ENCODE peak calls at places on chromosome 19, in ten cellular contexts. M is anterior cingulate cortex, J is H9, E is NCI-H510A, Z is AG09319, T is NCI-H345, F is GM23248, C is neural crest cell, X is B cell, V is caudate nucleus. P is an unnamed sample.
A peak's percentile ranks its signal among the peaks of the same experiment; 100 is the strongest.

GRCh38 chr19:17243854-17244617 is 1.7 kb downstream of the NR2F6 start:
- DNase-seq in M (no peak), J (peak; percentile 59), E (no peak), Z (no peak), T (no peak), F (peak; percentile 81), C (no peak), X (peak; percentile 48), V (no peak), P (no peak)

GRCh38 chr19:3580156-3580955 is 4.9 kb upstream of the GIPC3 start:
- DNase-seq in M (no peak), J (no peak), E (no peak), Z (peak; percentile 43), T (no peak), F (peak; percentile 97), C (no peak), X (no peak), V (no peak), P (no peak)

GRCh38 chr19:34171539-34171876 is 796 bp upstream of the LSM14A start:
- DNase-seq in M (no peak), J (no peak), E (no peak), Z (no peak), T (no peak), F (peak; percentile 94), C (peak; percentile 3), X (no peak), V (no peak), P (no peak)

GRCh38 chr19:41699231-41699967 is 9.0 kb upstream of the CEACAM5 start:
- DNase-seq in M (no peak), J (peak; percentile 20), E (no peak), Z (no peak), T (no peak), F (no peak), C (no peak), X (no peak), V (no peak), P (no peak)

GRCh38 chr19:3759482-3760254 is 1.8 kb downstream of the APBA3 start:
- DNase-seq in M (no peak), J (no peak), E (no peak), Z (no peak), T (no peak), F (no peak), C (no peak), X (no peak), V (no peak), P (no peak)

GRCh38 chr19:18204394-18205179 is 745 bp upstream of the RAB3A start:
- DNase-seq in M (no peak), J (no peak), E (peak; percentile 78), Z (no peak), T (peak; percentile 85), F (peak; percentile 64), C (peak; percentile 69), X (peak; percentile 76), V (no peak), P (no peak)

GRCh38 chr19:53868091-53868891 is 608 bp downstream of the MYADM start:
- DNase-seq in M (no peak), J (peak; percentile 66), E (no peak), Z (no peak), T (no peak), F (peak; percentile 86), C (no peak), X (peak; percentile 56), V (no peak), P (no peak)

GRCh38 chr19:55197531-55197930 is 11.8 kb downstream of the PTPRH start:
- DNase-seq in M (no peak), J (no peak), E (no peak), Z (no peak), T (no peak), F (peak; percentile 39), C (no peak), X (no peak), V (no peak), P (no peak)

GRCh38 chr19:54572696-54573311 is 786 bp upstream of the LILRA2 start:
- DNase-seq in M (no peak), J (no peak), E (no peak), Z (no peak), T (no peak), F (no peak), C (no peak), X (no peak), V (no peak), P (no peak)

GRCh38 chr19:49442793-49443365 is 1.6 kb upstream of the SLC17A7 start:
- DNase-seq in M (peak; percentile 55), J (peak; percentile 100), E (peak; percentile 40), Z (peak; percentile 50), T (peak; percentile 94), F (peak; percentile 92), C (peak; percentile 72), X (peak; percentile 82), V (no peak), P (no peak)

GRCh38 chr19:44626067-44626624 is 12.8 kb downstream of the IGSF23 start:
- DNase-seq in M (no peak), J (no peak), E (no peak), Z (peak; percentile 86), T (no peak), F (peak; percentile 96), C (no peak), X (no peak), V (no peak), P (no peak)

GRCh38 chr19:14746891-14747290 is 31.5 kb downstream of the ADGRE2 start:
- DNase-seq in M (no peak), J (no peak), E (no peak), Z (no peak), T (no peak), F (no peak), C (no peak), X (no peak), V (no peak), P (no peak)

GRCh38 chr19:39679056-39679790 is 23.5 kb downstream of the LGALS16 start:
- DNase-seq in M (no peak), J (no peak), E (no peak), Z (no peak), T (no peak), F (no peak), C (no peak), X (no peak), V (no peak), P (no peak)

GRCh38 chr19:30861896-30862295 is 487.3 kb downstream of the TSHZ3 start:
- DNase-seq in M (no peak), J (peak; percentile 6), E (no peak), Z (no peak), T (no peak), F (no peak), C (no peak), X (no peak), V (no peak), P (no peak)

GRCh38 chr19:50843701-50844221 is 10.4 kb upstream of the KLK15 start:
- DNase-seq in M (no peak), J (no peak), E (no peak), Z (no peak), T (peak; percentile 73), F (no peak), C (no peak), X (no peak), V (no peak), P (no peak)

GRCh38 chr19:29806098-29806866 is 5.5 kb upstream of the CCNE1 start:
- DNase-seq in M (no peak), J (peak; percentile 71), E (no peak), Z (peak; percentile 31), T (no peak), F (peak; percentile 28), C (no peak), X (no peak), V (no peak), P (no peak)

GRCh38 chr19:29583196-29584006 is 22.7 kb upstream of the POP4 start:
- DNase-seq in M (no peak), J (no peak), E (no peak), Z (no peak), T (no peak), F (peak; percentile 48), C (no peak), X (no peak), V (no peak), P (no peak)

GRCh38 chr19:1241417-1242095 is at the start of gene ATP5F1D:
- DNase-seq in M (peak; percentile 83), J (peak; percentile 94), E (peak; percentile 88), Z (peak; percentile 85), T (peak; percentile 94), F (peak; percentile 98), C (peak; percentile 81), X (peak; percentile 99), V (peak; percentile 70), P (peak; percentile 73)